ENCODE peak calls at places on chromosomes 2 and 18, in six cellular contexts. X, Q, D, B, F and T are unnamed samples.

GRCh38 chr2:227862227-227862740 is 9.1 kb upstream of the DAW1 start:
- DNase-seq in X (peak), Q (no peak), D (peak), B (peak), F (peak), T (peak)

GRCh38 chr2:233832869-233833812 is 21.2 kb downstream of the HJURP start:
- DNase-seq in X (peak), Q (peak), D (peak), B (peak), F (peak), T (no peak)

GRCh38 chr2:230631470-230631869 is 81.2 kb upstream of the CAB39 start:
- DNase-seq in X (no peak), Q (no peak), D (no peak), B (no peak), F (no peak), T (no peak)

GRCh38 chr2:86807462-86808275 is 17.0 kb upstream of the CD8A start:
- DNase-seq in X (peak), Q (peak), D (peak), B (no peak), F (peak), T (peak)

GRCh38 chr2:28602751-28603639 is 107.1 kb downstream of the PLB1 start:
- DNase-seq in X (peak), Q (no peak), D (no peak), B (no peak), F (no peak), T (no peak)

GRCh38 chr2:113283704-113284284 is 5.1 kb upstream of the PAX8 start:
- DNase-seq in X (peak), Q (peak), D (peak), B (peak), F (no peak), T (no peak)

GRCh38 chr2:240257940-240258580 is 117.6 kb upstream of the OTOS start:
- DNase-seq in X (no peak), Q (no peak), D (no peak), B (no peak), F (no peak), T (no peak)

GRCh38 chr2:200408428-200409311 is 101.2 kb downstream of the KCTD18 start:
- DNase-seq in X (peak), Q (peak), D (peak), B (peak), F (no peak), T (no peak)

GRCh38 chr2:232979871-232980461 is 33.1 kb downstream of the NGEF start:
- DNase-seq in X (peak), Q (peak), D (peak), B (peak), F (no peak), T (no peak)

GRCh38 chr18:62637403-62637802 is 77.9 kb upstream of the PHLPP1 start:
- DNase-seq in X (no peak), Q (no peak), D (no peak), B (no peak), F (no peak), T (no peak)

GRCh38 chr2:239913632-239914417 is 111.3 kb downstream of the NDUFA10 start:
- DNase-seq in X (no peak), Q (no peak), D (no peak), B (no peak), F (no peak), T (no peak)

GRCh38 chr2:71510938-71511337 is 57.6 kb downstream of the DYSF start:
- DNase-seq in X (no peak), Q (no peak), D (no peak), B (no peak), F (no peak), T (no peak)

GRCh38 chr2:231887756-231888155 is 38.4 kb downstream of the NPPC start:
- DNase-seq in X (no peak), Q (no peak), D (no peak), B (no peak), F (no peak), T (no peak)

GRCh38 chr18:11154369-11154982 is 5.1 kb upstream of the PIEZO2 start:
- DNase-seq in X (peak), Q (peak), D (peak), B (peak), F (no peak), T (peak)

GRCh38 chr2:164810843-164811242 is 30.8 kb downstream of the COBLL1 start:
- DNase-seq in X (no peak), Q (no peak), D (peak), B (no peak), F (no peak), T (no peak)

GRCh38 chr2:10122500-10123280 is at the start of gene RRM2:
- DNase-seq in X (peak), Q (peak), D (peak), B (peak), F (peak), T (peak)

GRCh38 chr2:204339212-204339715 is 206.0 kb upstream of the PARD3B start:
- DNase-seq in X (no peak), Q (no peak), D (no peak), B (no peak), F (no peak), T (no peak)